ENCODE peak calls at places on chromosomes 5 and 9, in four cellular contexts. F, P, X and S are unnamed samples.

GRCh38 chr9:31137151-31137849 is 1247.1 kb upstream of the ACO1 start:
- DNase-seq in P (peak; percentile 31), X (no peak), F (no peak), S (no peak)

GRCh38 chr5:157303667-157304327 is 37.9 kb downstream of the CYFIP2 start:
- DNase-seq in P (no peak), X (no peak), F (peak; percentile 39), S (no peak)

GRCh38 chr9:85741112-85741874 is 461 bp downstream of the AGTPBP1 start:
- DNase-seq in F (peak; percentile 68), X (no peak), P (peak; percentile 67), S (no peak)

GRCh38 chr5:136686192-136686872 is 321.0 kb upstream of the TRPC7 start:
- DNase-seq in P (peak; percentile 10), X (no peak), F (peak; percentile 8), S (peak; percentile 51)

GRCh38 chr5:79956173-79956670 is 34.8 kb downstream of the MTX3 start:
- DNase-seq in X (no peak), P (no peak), F (no peak), S (no peak)

GRCh38 chr5:151298063-151298462 is 5.5 kb downstream of the SLC36A3 start:
- DNase-seq in X (peak; percentile 26), F (peak; percentile 34), P (peak; percentile 68), S (peak; percentile 25)

GRCh38 chr9:110429453-110429852 is 91.8 kb upstream of the TXNDC8 start:
- DNase-seq in F (no peak), P (no peak), X (no peak), S (no peak)

GRCh38 chr5:9356306-9356942 is 189.5 kb downstream of the SEMA5A start:
- DNase-seq in X (no peak), F (no peak), P (no peak), S (no peak)

GRCh38 chr9:78023003-78023741 is 8.4 kb downstream of the GNAQ start:
- DNase-seq in P (peak; percentile 64), X (no peak), F (no peak), S (peak; percentile 64)

GRCh38 chr9:2631263-2631662 is 9.7 kb downstream of the VLDLR start:
- DNase-seq in F (no peak), P (no peak), X (no peak), S (no peak)

GRCh38 chr5:148499461-148499860 is 115.7 kb downstream of the FBXO38 start:
- DNase-seq in F (no peak), P (no peak), X (no peak), S (no peak)

GRCh38 chr5:120454094-120454798 is 9.9 kb upstream of the PRR16 start:
- DNase-seq in X (no peak), F (no peak), P (no peak), S (peak; percentile 65)

GRCh38 chr5:122089096-122089495 is 11.0 kb upstream of the LOX start:
- DNase-seq in P (no peak), F (no peak), X (no peak), S (no peak)

GRCh38 chr5:68180286-68181038 is 35.1 kb upstream of the PIK3R1 start:
- DNase-seq in F (no peak), P (no peak), X (no peak), S (no peak)

GRCh38 chr5:141914154-141914743 is 9.4 kb upstream of the DELE1 start:
- DNase-seq in F (peak; percentile 74), X (no peak), P (no peak), S (peak; percentile 9)

GRCh38 chr9:33232866-33233265 is 7.1 kb upstream of the SPINK4 start:
- DNase-seq in F (no peak), P (no peak), X (no peak), S (no peak)

GRCh38 chr5:129271309-129271708 is 176.8 kb downstream of the ISOC1 start:
- DNase-seq in X (no peak), P (no peak), F (peak; percentile 0), S (peak; percentile 2)

GRCh38 chr5:14243768-14244167 is 100.6 kb downstream of the TRIO start:
- DNase-seq in P (no peak), X (no peak), F (no peak), S (no peak)

GRCh38 chr5:10856646-10857332 is 95.8 kb upstream of the DAP start:
- DNase-seq in X (no peak), P (peak; percentile 71), F (peak; percentile 61), S (peak; percentile 30)

GRCh38 chr5:146756546-146756945 is 122.0 kb downstream of the PPP2R2B start:
- DNase-seq in F (no peak), P (no peak), X (no peak), S (no peak)

GRCh38 chr5:76175051-76175666 is 92.0 kb downstream of the SV2C start:
- DNase-seq in P (peak; percentile 48), F (peak; percentile 78), X (peak; percentile 32), S (peak; percentile 68)

GRCh38 chr5:36552626-36553393 is 53.6 kb upstream of the SLC1A3 start:
- DNase-seq in F (no peak), X (no peak), P (no peak), S (peak; percentile 2)

GRCh38 chr5:169395136-169395535 is 94.2 kb upstream of the SLIT3 start:
- DNase-seq in X (no peak), F (no peak), P (no peak), S (no peak)

GRCh38 chr5:14676320-14676719 is 11.8 kb downstream of the OTULIN start:
- DNase-seq in P (no peak), F (peak; percentile 85), X (no peak), S (no peak)

GRCh38 chr5:51486158-51486557 is 102.9 kb downstream of the ISL1 start:
- DNase-seq in F (no peak), P (no peak), X (no peak), S (no peak)

GRCh38 chr9:104766025-104766424 is 2.1 kb downstream of the NIPSNAP3B start:
- DNase-seq in X (no peak), F (no peak), P (no peak), S (no peak)

GRCh38 chr5:164175083-164175482 is 669.7 kb downstream of the MAT2B start:
- DNase-seq in F (no peak), P (no peak), X (no peak), S (no peak)

GRCh38 chr5:168851902-168852321 is 272.7 kb upstream of the PANK3 start:
- DNase-seq in P (no peak), F (peak; percentile 41), X (no peak), S (peak; percentile 24)

GRCh38 chr5:139698461-139699146 is 50.5 kb downstream of the CXXC5 start:
- DNase-seq in P (no peak), F (peak; percentile 75), X (no peak), S (peak; percentile 76)

GRCh38 chr5:139699352-139699751 is 51.2 kb downstream of the CXXC5 start:
- DNase-seq in X (no peak), P (no peak), F (no peak), S (no peak)

GRCh38 chr5:139695183-139695573 is 47.0 kb downstream of the CXXC5 start:
- DNase-seq in P (no peak), F (no peak), X (no peak), S (no peak)

GRCh38 chr5:139696167-139696893 is 48.2 kb downstream of the CXXC5 start:
- DNase-seq in X (no peak), F (peak; percentile 75), P (no peak), S (no peak)

DNA sequence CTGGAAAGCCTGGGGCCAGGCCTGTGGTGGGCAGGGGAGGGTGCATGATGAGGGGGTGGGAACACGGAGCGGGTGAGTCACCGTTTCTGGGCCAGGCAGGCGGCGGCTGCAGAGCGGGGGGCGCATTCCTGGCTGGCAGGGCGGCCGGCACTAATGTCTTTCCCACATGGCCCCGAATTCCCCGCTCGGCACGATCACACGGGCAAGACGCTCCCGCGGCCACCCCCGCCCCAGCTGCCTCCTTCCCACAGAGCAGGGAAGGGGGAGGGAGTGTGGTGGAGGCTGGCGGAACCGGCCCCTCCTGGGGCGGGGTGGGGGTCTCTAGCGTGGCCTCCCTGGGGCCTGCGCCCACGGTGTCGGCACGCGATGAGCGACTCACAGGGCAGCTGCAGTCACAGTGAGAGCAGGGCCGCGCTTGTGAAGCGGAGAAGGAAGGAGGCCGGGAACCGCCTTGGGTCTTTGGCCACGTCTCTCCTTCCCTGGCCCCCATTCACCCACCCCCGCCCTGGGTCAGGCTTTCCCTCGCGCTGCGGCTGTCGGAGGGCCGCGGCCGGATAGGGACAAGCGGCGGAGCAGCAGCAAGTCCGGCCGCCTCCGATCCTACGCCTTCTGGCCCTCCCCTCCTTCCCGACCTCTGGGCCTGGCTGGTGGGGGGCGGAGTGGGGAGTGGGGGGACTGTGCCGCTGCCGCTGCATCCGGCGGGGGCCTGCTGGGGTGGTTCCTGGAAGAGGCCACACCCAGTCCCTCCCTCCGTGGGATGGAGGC is 48.9 kb downstream of the CXXC5 start:
- DNase-seq in F (peak; percentile 94), X (no peak), P (peak; percentile 70), S (peak; percentile 55)
- TF ChIP-seq MYC in F (peak; percentile 44), X (no peak), P (peak; percentile 51), S (no peak)

GRCh38 chr5:123673107-123673506 is 161.1 kb downstream of the CSNK1G3 start:
- DNase-seq in P (peak; percentile 9), F (no peak), X (no peak), S (peak; percentile 5)

GRCh38 chr5:123672067-123672466 is 160.1 kb downstream of the CSNK1G3 start:
- DNase-seq in X (no peak), P (no peak), F (no peak), S (no peak)

GRCh38 chr5:123665822-123666371 is 153.9 kb downstream of the CSNK1G3 start:
- DNase-seq in X (no peak), F (no peak), P (no peak), S (no peak)

GRCh38 chr5:123670981-123671557 is 159.1 kb downstream of the CSNK1G3 start:
- DNase-seq in P (peak; percentile 34), F (peak; percentile 58), X (no peak), S (peak; percentile 68)
- H2AFZ ChIP-seq in P (no peak overlapping the region), F (no peak overlapping the region), X (no peak overlapping the region), S (no peak overlapping the region)

GRCh38 chr5:162052671-162053070 is 14.9 kb upstream of the GABRG2 start:
- DNase-seq in X (no peak), F (no peak), P (no peak), S (no peak)

DNA sequence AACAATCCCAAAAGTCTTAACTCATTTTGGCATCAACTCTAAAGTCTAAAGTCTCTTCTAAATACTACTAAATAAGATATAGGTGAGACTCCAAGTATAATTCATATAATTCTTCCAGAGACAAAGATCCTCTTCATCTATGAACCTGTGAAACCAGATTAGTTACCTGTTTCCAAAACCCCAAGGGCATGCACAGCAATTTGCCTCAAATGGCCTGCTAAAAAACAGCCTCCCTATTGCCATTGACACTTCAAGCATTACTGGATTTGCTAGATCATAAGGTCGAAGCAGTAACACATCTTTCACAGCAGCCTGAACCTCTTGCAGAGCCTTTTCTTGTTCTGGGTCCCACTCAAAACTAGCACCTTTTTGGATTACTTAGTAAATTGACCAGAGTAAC is 20.3 kb upstream of the GABRG2 start:
- DNase-seq in P (no peak), X (no peak), F (no peak), S (no peak)
- H3K4me2 ChIP-seq in P (no peak overlapping the region), X (no peak overlapping the region), F (no peak overlapping the region), S (no peak overlapping the region)

DNA sequence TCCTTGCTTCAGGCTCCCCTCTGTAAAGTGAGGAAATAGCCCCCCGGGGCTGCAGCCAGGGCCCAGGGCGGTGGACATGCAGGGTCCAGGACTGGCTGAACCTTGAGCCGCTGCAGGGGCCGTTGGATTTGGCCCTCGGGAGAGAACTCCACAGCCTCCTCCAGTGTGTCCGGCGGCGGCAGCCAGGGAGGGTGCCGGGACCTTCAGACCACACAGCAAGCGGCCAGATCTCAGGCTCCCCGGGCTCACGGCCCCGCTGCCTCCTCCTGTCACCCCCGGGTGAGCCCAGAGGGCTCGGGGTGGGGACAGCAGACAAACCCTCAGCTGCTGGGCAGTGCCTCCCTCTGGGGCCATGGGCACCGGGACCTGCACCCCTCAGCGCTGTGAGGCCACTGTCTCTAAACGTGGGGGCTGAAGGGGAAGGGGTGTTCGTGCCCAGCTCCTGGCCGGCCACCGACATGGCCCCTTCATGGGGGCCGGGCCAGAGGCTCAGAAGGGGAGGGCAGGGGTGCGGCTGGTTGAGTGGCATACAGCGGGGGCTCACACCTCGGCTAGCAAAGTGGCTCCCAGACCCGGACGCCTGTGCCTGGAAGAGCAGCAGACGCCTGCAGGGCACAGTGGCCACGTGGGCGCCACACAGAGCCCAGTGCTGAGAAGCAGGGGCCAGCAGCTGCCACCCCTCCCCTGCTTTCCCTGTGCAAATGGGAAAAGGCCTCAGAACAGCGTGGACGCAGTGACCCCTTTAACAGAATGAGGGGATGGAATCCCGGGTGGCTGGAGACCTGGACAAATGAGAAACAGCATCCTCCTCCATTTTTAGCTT is 19.7 kb downstream of the SLC9A3 start:
- DNase-seq in F (no peak), P (no peak), X (no peak), S (no peak)
- TF ChIP-seq MYC in F (no peak), P (no peak), X (no peak), S (no peak)